ENCODE peak calls at places on chromosomes 12 and 14, in four cellular contexts. T is neuronal stem cell; M is CD4-positive, alpha-beta T cell; P is upper lobe of right lung. J is an unnamed sample. For H3K27me3, the result is how much of the 10 kb centered on the place peaks cover.

GRCh38 chr12:110046451-110047187 is 1.7 kb downstream of the C12orf76 start:
- DNase-seq in M (no peak), P (no peak), T (no peak), J (no peak)

GRCh38 chr12:109910254-109910968 is 10.3 kb downstream of the TCHP start:
- DNase-seq in P (no peak), T (no peak), M (no peak), J (no peak)

GRCh38 chr14:104399432-104400155 is 180.0 kb upstream of the C14orf180 start:
- DNase-seq in P (no peak), M (no peak), T (no peak), J (no peak)

GRCh38 chr12:17326649-17327048 is 720.7 kb upstream of the LMO3 start:
- DNase-seq in M (no peak), T (no peak), P (no peak), J (no peak)

GRCh38 chr12:936377-937345 is 12.8 kb downstream of the RAD52 start:
- DNase-seq in P (no peak), T (no peak), M (no peak), J (no peak)

GRCh38 chr14:63770187-63770807 is 42.4 kb upstream of the SGPP1 start:
- DNase-seq in P (no peak), T (no peak), M (peak), J (no peak)

GRCh38 chr12:24705741-24706358 is 243.1 kb downstream of the BCAT1 start:
- DNase-seq in P (no peak), T (no peak), M (no peak), J (peak)

GRCh38 chr14:82661258-82661657 is 1127.6 kb upstream of the SEL1L start:
- DNase-seq in P (no peak), T (no peak), M (no peak), J (no peak)

GRCh38 chr12:46266869-46267617 is 1.8 kb downstream of the SLC38A1 start:
- DNase-seq in M (peak), T (peak), P (peak), J (peak)

GRCh38 chr14:76697246-76697645 is 64.0 kb upstream of the VASH1 start:
- DNase-seq in T (no peak), M (no peak), P (no peak), J (no peak)

GRCh38 chr14:72754949-72755348 is 139.0 kb downstream of the DPF3 start:
- DNase-seq in M (no peak), T (no peak), P (no peak), J (no peak)

GRCh38 chr12:48827026-48827425 is 8.7 kb downstream of the CACNB3 start:
- DNase-seq in M (no peak), P (no peak), T (no peak), J (no peak)

GRCh38 chr12:243381-243780 is 19.3 kb downstream of the SLC6A13 start:
- DNase-seq in P (no peak), M (no peak), T (no peak), J (no peak)

GRCh38 chr12:22738945-22739344 is 114.0 kb downstream of the ETNK1 start:
- DNase-seq in T (no peak), P (no peak), M (no peak), J (no peak)

GRCh38 chr12:16606201-16606849 is 363 bp upstream of the LMO3 start:
- DNase-seq in M (no peak), T (no peak), P (peak), J (peak)

GRCh38 chr12:112685321-112685720 is 106.2 kb upstream of the RPH3A start:
- DNase-seq in M (no peak), P (no peak), T (no peak), J (no peak)

GRCh38 chr14:103711516-103712431 is 3.5 kb downstream of the XRCC3 start:
- DNase-seq in P (peak), T (no peak), M (no peak), J (no peak)

GRCh38 chr14:72715215-72715909 is 178.5 kb downstream of the DPF3 start:
- DNase-seq in T (no peak), P (no peak), M (no peak), J (peak)

GRCh38 chr14:98466807-98467206 is 805.2 kb downstream of the BCL11B start:
- DNase-seq in P (no peak), T (no peak), M (no peak), J (no peak)

GRCh38 chr14:53946404-53947400 is 9.9 kb downstream of the BMP4 start:
- DNase-seq in T (no peak), M (no peak), P (peak), J (no peak)

GRCh38 chr14:104865069-104865630 is at the start of gene CEP170B:
- DNase-seq in P (peak), T (no peak), M (peak), J (peak)

GRCh38 chr14:74035556-74035955 is 16.4 kb downstream of the BBOF1 start:
- DNase-seq in M (no peak), T (no peak), P (no peak), J (no peak)

GRCh38 chr14:20179218-20179617 is 11.5 kb upstream of the OR11G2 start:
- DNase-seq in T (no peak), P (no peak), M (no peak), J (no peak)

GRCh38 chr14:71296184-71296583 is 388.9 kb downstream of the PCNX1 start:
- DNase-seq in T (no peak), P (no peak), M (no peak), J (no peak)

GRCh38 chr12:110546339-110546738 is 36.8 kb downstream of the PPTC7 start:
- DNase-seq in T (no peak), P (no peak), M (no peak), J (no peak)

GRCh38 chr14:24331731-24332093 is 3.2 kb downstream of the ADCY4 start:
- DNase-seq in T (no peak), M (no peak), P (no peak), J (no peak)
- H3K27me3 ChIP-seq in T (half or more), M (under half), P (under half), J (under half)

DNA sequence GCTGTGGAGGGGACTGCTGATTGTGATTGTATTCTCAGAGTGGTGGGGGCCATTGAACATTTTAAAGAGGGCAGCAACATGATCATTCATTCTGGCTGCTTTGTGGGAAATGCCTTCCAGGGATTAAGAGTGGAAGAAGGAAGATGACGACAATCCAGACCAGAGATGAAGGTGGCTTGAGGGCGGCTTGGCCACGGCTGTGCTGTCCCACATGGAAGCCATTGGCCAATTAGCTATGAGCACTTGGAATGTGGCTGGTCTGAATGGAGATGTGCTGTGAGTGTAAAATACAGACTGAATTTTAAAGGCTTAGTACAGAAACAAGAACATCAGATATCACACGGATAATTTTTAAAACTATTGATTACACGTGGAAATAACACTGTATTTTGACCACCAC is 19.2 kb upstream of the SLC10A1 start:
- DNase-seq in P (no peak), M (no peak), T (no peak), J (no peak)
- H3K27me3 ChIP-seq in P (under half), M (under half), T (under half), J (under half)

GRCh38 chr12:4395818-4396217 is 16.3 kb upstream of the FGF23 start:
- DNase-seq in P (no peak), M (no peak), T (no peak), J (no peak)

GRCh38 chr12:4392223-4392742 is 12.8 kb upstream of the FGF23 start:
- DNase-seq in P (no peak), T (no peak), M (no peak), J (no peak)

GRCh38 chr12:4388032-4388431 is 8.5 kb upstream of the FGF23 start:
- DNase-seq in P (no peak), T (no peak), M (no peak), J (no peak)

GRCh38 chr12:4388662-4389061 is 9.2 kb upstream of the FGF23 start:
- DNase-seq in T (no peak), P (no peak), M (no peak), J (no peak)

DNA sequence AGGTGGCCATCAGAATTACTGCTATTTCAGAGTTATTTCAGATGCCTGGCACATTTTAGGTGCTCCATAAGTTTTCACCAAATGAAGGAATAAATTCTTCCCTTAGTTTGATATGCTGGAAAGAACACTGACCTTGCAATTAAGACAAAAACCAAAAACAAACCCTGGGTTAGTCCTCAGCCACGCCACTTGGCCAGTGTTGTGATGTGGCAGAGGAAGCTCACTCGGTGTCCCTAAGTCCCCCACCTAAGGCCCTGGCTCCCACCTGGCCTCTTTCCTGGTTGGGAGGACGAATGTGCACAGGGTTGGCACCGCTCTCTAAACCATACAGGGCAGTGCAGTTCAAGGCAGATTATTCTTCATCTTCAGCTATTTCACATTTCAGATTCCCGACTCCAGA is 13.7 kb upstream of the FGF23 start:
- DNase-seq in T (no peak), M (no peak), P (no peak), J (no peak)
- H3K27me3 ChIP-seq in T (under half), M (under half), P (under half), J (under half)

DNA sequence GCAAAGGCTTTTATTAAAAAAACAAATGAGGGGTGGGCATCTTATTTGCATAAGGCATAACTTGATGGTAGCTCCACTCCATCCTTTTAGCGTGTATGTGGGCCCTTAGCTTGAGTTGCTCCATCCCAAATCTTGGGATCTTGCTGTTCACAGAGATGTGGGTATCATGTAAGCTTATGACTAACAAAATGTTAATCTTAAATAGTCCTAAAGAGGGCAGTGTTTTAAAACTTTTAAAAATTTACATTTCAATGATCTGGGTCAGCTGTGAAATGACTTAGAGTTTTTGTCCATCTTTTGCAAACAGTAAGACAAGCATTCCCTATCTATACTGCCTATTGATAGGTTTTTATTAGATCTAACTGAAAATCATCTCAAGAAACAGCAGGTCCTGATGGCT is 86.0 kb downstream of the SLCO1A2 start:
- DNase-seq in P (no peak), T (no peak), M (no peak), J (no peak)
- H3K27me3 ChIP-seq in P (under half), T (under half), M (under half), J (under half)

DNA sequence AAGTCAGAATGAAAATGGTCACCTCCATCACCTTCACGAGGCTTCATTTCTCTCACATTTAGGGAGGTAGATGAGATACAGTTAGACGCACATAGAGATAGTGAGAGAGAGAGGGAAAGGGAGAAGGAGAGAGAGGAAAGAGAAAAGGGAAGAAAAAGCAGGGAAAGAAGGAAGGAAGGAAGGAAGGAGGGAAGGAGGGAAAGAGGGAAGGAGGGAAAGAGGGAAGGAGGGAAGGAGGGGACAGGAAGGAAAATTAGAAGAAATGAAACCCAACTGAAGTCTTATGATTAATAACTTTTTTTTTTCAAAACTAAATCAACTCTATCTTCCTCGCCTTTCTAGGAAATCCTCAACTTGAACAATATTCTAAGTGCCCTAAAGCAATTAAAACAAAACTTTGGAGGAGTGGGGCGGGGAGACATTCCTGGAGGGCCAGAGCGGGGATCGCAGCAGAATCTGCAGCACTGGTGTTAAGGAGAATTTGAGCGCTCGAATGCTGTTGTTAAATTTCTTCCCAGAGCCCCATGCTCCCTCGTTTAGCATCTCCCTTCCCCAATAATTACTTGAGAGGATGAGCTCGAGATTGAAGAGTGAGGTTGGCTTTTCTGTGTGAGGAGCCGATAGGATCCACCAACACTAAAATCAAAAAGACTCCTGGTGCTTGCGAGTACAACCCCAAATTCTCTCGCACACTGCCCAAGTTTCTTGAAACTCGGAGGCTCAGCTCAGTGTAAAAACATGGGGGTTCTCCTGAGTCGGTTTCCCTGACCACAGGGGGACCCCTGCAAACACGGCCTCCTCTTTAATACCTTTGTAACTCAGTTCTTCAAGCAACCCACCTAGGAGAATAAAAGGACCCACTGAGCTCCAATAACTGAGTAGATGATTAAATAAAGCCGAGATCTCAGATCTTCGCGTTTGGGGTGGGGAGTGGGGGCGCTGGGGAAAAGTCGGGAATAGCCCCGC is 10.4 kb upstream of the FOXG1 start:
- DNase-seq in M (no peak), P (no peak), T (no peak), J (no peak)
- H3K27me3 ChIP-seq in M (half or more), P (half or more), T (half or more), J (under half)

DNA sequence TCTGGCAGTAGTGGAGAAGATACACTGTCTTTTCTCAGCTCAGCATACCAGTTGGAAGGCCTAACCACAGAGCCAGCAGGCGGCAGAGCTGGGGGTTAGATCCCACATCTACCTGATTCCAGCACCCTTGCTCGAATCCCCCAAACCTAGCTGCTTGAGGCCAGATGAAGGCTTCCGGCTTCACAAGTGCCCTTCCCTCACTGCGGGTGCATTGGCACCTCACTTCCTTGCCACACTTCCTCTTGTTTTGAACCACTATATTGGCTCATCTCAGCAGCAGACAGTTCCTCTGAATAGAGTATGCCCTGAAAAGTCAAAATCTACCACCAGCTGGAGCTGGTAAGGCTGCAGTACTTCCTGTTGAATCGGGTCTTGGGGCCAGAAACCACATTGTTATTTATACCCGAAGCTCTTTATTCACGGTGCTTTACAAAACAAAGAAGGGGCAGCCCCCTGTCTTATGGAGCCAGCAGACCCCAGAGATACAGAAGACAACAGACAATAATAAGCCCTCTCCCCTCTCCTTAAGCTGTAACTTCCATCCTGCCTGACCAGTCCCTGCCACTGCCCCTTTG is 233.7 kb downstream of the EFCAB11 start:
- DNase-seq in P (peak), M (peak), T (no peak), J (peak)
- H3K27me3 ChIP-seq in P (under half), M (under half), T (under half), J (under half)

GRCh38 chr14:36518031-36518585 is 1.9 kb downstream of the NKX2-1 start:
- DNase-seq in P (no peak), M (no peak), T (no peak), J (no peak)
- H3K27me3 ChIP-seq in P (half or more), M (half or more), T (half or more), J (under half)

GRCh38 chr12:3630111-3630510 is 122.8 kb downstream of the CRACR2A start:
- DNase-seq in M (no peak), T (no peak), P (no peak), J (no peak)
- H3K27me3 ChIP-seq in M (under half), T (under half), P (under half), J (under half)